ENCODE peak calls at places on chromosome 7, in six cellular contexts. P is K562; E is stimulated activated CD8-positive, alpha-beta memory T cell treated with anti-CD3 and anti-CD28 coated beads, Interleukin-7, amount 100 ng/mL, for 24 hours; F is hepatic stellate cell; S is activated T-cell treated with anti-CD3 and anti-CD28 coated beads for 4 hours; B is KBM-7. I is an unnamed sample.

GRCh38 chr7:28151965-28152364 is 28.6 kb downstream of the JAZF1 start:
- DNase-seq in S (no peak), B (no peak), P (no peak), E (no peak), F (no peak), I (no peak)

GRCh38 chr7:153832160-153832559 is 220.0 kb upstream of the DPP6 start:
- DNase-seq in F (no peak), P (peak; percentile 15), S (no peak), B (no peak), E (no peak), I (no peak)

GRCh38 chr7:154906736-154907355 is 96.1 kb downstream of the PAXIP1 start:
- DNase-seq in B (no peak), E (no peak), P (no peak), S (no peak), F (no peak), I (no peak)

GRCh38 chr7:114141415-114141814 is 222.6 kb upstream of the PPP1R3A start:
- DNase-seq in E (no peak), P (no peak), S (no peak), B (no peak), F (no peak), I (no peak)

GRCh38 chr7:151361193-151361959 is 19.8 kb downstream of the NUB1 start:
- DNase-seq in S (no peak), E (no peak), P (no peak), F (no peak), B (no peak), I (no peak)

GRCh38 chr7:116180302-116180701 is 30.0 kb upstream of the TES start:
- DNase-seq in B (peak; percentile 66), E (no peak), S (peak; percentile 20), F (peak; percentile 45), P (peak; percentile 47), I (peak; percentile 4)

GRCh38 chr7:105580022-105580740 is 1.1 kb downstream of the EFCAB10 start:
- DNase-seq in S (no peak), E (no peak), P (no peak), F (no peak), B (no peak), I (no peak)

GRCh38 chr7:112060625-112061024 is 145.6 kb downstream of the DOCK4 start:
- DNase-seq in E (no peak), S (no peak), F (no peak), B (no peak), P (no peak), I (no peak)

GRCh38 chr7:38796636-38797501 is 112.1 kb downstream of the VPS41 start:
- DNase-seq in S (peak; percentile 28), E (peak; percentile 7), F (peak; percentile 12), B (peak; percentile 50), P (peak; percentile 25), I (peak; percentile 66)

GRCh38 chr7:157548691-157549265 is 212.0 kb downstream of the DNAJB6 start:
- DNase-seq in B (no peak), F (no peak), S (no peak), E (no peak), P (no peak), I (no peak)

GRCh38 chr7:121313220-121313792 is 15.5 kb upstream of the WNT16 start:
- DNase-seq in B (no peak), E (no peak), P (no peak), F (no peak), S (no peak), I (no peak)

GRCh38 chr7:106426803-106427202 is 142.0 kb upstream of the NAMPT start:
- DNase-seq in F (no peak), S (no peak), E (no peak), P (no peak), B (no peak), I (no peak)

GRCh38 chr7:158087196-158087595 is 500.4 kb downstream of the PTPRN2 start:
- DNase-seq in F (no peak), P (no peak), S (no peak), B (no peak), E (no peak), I (no peak)

GRCh38 chr7:41696323-41696916 is 6.5 kb downstream of the INHBA start:
- DNase-seq in F (no peak), S (no peak), B (peak; percentile 60), E (no peak), P (peak; percentile 52), I (no peak)

GRCh38 chr7:73570977-73571376 is 7.4 kb downstream of the TBL2 start:
- DNase-seq in B (no peak), P (no peak), S (no peak), F (no peak), E (no peak), I (no peak)

GRCh38 chr7:112031689-112032088 is 174.5 kb downstream of the DOCK4 start:
- DNase-seq in E (no peak), F (no peak), P (no peak), B (no peak), S (no peak), I (no peak)

GRCh38 chr7:69896100-69896499 is 297.8 kb downstream of the AUTS2 start:
- DNase-seq in B (no peak), F (no peak), S (no peak), P (no peak), E (no peak), I (no peak)

GRCh38 chr7:322111-322671 is 32.2 kb downstream of the FOXL3 start:
- DNase-seq in E (peak; percentile 72), P (peak; percentile 92), B (peak; percentile 46), F (peak; percentile 74), S (peak; percentile 89), I (no peak)

GRCh38 chr7:79489371-79489770 is 35.9 kb upstream of the MAGI2 start:
- DNase-seq in B (no peak), F (no peak), S (no peak), E (no peak), P (no peak), I (no peak)

GRCh38 chr7:47520408-47520807 is 61.5 kb downstream of the TNS3 start:
- DNase-seq in P (no peak), F (peak; percentile 34), E (no peak), B (peak; percentile 28), S (no peak), I (no peak)

GRCh38 chr7:106597751-106598619 is 63.0 kb downstream of the CCDC71L start:
- DNase-seq in E (no peak), B (no peak), S (no peak), F (no peak), P (no peak), I (no peak)

GRCh38 chr7:80935971-80936370 is 17.1 kb upstream of the SEMA3C start:
- DNase-seq in F (no peak), S (no peak), B (no peak), E (no peak), P (no peak), I (peak; percentile 83)

GRCh38 chr7:115289966-115290365 is 368.1 kb downstream of the MDFIC start:
- DNase-seq in S (no peak), P (no peak), E (no peak), F (no peak), B (no peak), I (no peak)

GRCh38 chr7:117489911-117490310 is 10.1 kb downstream of the CFTR start:
- DNase-seq in F (no peak), E (no peak), P (no peak), S (no peak), B (no peak), I (no peak)

GRCh38 chr7:127702938-127703337 is 50.9 kb downstream of the SND1 start:
- DNase-seq in S (no peak), B (no peak), F (no peak), P (no peak), E (no peak), I (peak; percentile 40)

GRCh38 chr7:150382844-150383225 is 3.7 kb downstream of the ZNF775 start:
- DNase-seq in F (no peak), E (no peak), P (no peak), B (no peak), S (no peak), I (no peak)

GRCh38 chr7:129644634-129645230 is 33.2 kb downstream of the NRF1 start:
- DNase-seq in F (no peak), B (peak; percentile 48), E (no peak), P (no peak), S (no peak), I (peak; percentile 67)

GRCh38 chr7:78635394-78635793 is 818.1 kb downstream of the MAGI2 start:
- DNase-seq in B (no peak), F (no peak), E (no peak), S (no peak), P (no peak), I (no peak)

GRCh38 chr7:1114505-1114904 is 26.6 kb downstream of the GPER1 start:
- DNase-seq in P (no peak), B (no peak), E (no peak), F (no peak), S (no peak), I (no peak)

GRCh38 chr7:139930286-139930965 is 101.4 kb downstream of the TBXAS1 start:
- DNase-seq in B (no peak), P (no peak), F (no peak), S (no peak), E (no peak), I (no peak)

GRCh38 chr7:75623390-75624133 is 115.2 kb downstream of the HIP1 start:
- DNase-seq in E (no peak), P (no peak), S (no peak), B (no peak), F (no peak), I (no peak)

GRCh38 chr7:21067216-21067615 is 280.5 kb upstream of the SP8 start:
- DNase-seq in P (no peak), E (no peak), F (no peak), B (no peak), S (no peak), I (no peak)

GRCh38 chr7:129423700-129424410 is 10.4 kb upstream of the STRIP2 start:
- DNase-seq in S (no peak), F (no peak), P (peak; percentile 72), E (no peak), B (no peak), I (no peak)

GRCh38 chr7:318476-319266 is 28.7 kb downstream of the FOXL3 start:
- DNase-seq in B (no peak), E (no peak), P (no peak), S (no peak), F (no peak), I (no peak)

GRCh38 chr7:16814987-16815386 is 10.2 kb upstream of the AGR2 start:
- DNase-seq in E (no peak), B (no peak), S (no peak), F (no peak), P (no peak), I (no peak)

I was measured in NCI-H1694.